ENCODE peak calls at places on chromosomes 3 and 15, in four cellular contexts. One of them, this sample, is unnamed.

GRCh38 chr3:127820871-127821853 is 1.2 kb downstream of the MGLL start:
- DNase-seq in lower lobe of right lung: peak; percentile 70
- DNase-seq in lung microvascular endothelial cell: peak; percentile 71
- DNase-seq in stimulated activated CD8-positive, alpha-beta memory T cell treated with anti-CD3 and anti-CD28 coated beads, Interleukin-4, amount 100 ng/mL, for 1 hour: no peak
- DNase-seq in this sample: no peak

GRCh38 chr3:177602601-177603136 is 405.4 kb upstream of the TBL1XR1 start:
- DNase-seq in lung microvascular endothelial cell: no peak
- DNase-seq in stimulated activated CD8-positive, alpha-beta memory T cell treated with anti-CD3 and anti-CD28 coated beads, Interleukin-4, amount 100 ng/mL, for 1 hour: no peak
- DNase-seq in lower lobe of right lung: no peak
- DNase-seq in this sample: no peak

GRCh38 chr3:152322756-152323155 is 54.0 kb downstream of the MBNL1 start:
- DNase-seq in stimulated activated CD8-positive, alpha-beta memory T cell treated with anti-CD3 and anti-CD28 coated beads, Interleukin-4, amount 100 ng/mL, for 1 hour: no peak
- DNase-seq in lung microvascular endothelial cell: peak; percentile 57
- DNase-seq in lower lobe of right lung: no peak
- DNase-seq in this sample: no peak

GRCh38 chr15:82110144-82110543 is 64.3 kb upstream of the MEX3B start:
- DNase-seq in lung microvascular endothelial cell: no peak
- DNase-seq in lower lobe of right lung: no peak
- DNase-seq in stimulated activated CD8-positive, alpha-beta memory T cell treated with anti-CD3 and anti-CD28 coated beads, Interleukin-4, amount 100 ng/mL, for 1 hour: no peak
- DNase-seq in this sample: no peak

GRCh38 chr15:100890059-100890720 is 10.6 kb downstream of the ALDH1A3 start:
- DNase-seq in lower lobe of right lung: no peak
- DNase-seq in lung microvascular endothelial cell: no peak
- DNase-seq in stimulated activated CD8-positive, alpha-beta memory T cell treated with anti-CD3 and anti-CD28 coated beads, Interleukin-4, amount 100 ng/mL, for 1 hour: no peak
- DNase-seq in this sample: no peak

GRCh38 chr15:95888762-95889161 is 441.7 kb upstream of the NR2F2 start:
- DNase-seq in lower lobe of right lung: no peak
- DNase-seq in lung microvascular endothelial cell: no peak
- DNase-seq in stimulated activated CD8-positive, alpha-beta memory T cell treated with anti-CD3 and anti-CD28 coated beads, Interleukin-4, amount 100 ng/mL, for 1 hour: no peak
- DNase-seq in this sample: no peak

GRCh38 chr3:28556195-28556594 is 207.6 kb upstream of the AZI2 start:
- DNase-seq in stimulated activated CD8-positive, alpha-beta memory T cell treated with anti-CD3 and anti-CD28 coated beads, Interleukin-4, amount 100 ng/mL, for 1 hour: no peak
- DNase-seq in lung microvascular endothelial cell: no peak
- DNase-seq in lower lobe of right lung: no peak
- DNase-seq in this sample: no peak

GRCh38 chr3:122100591-122101491 is 45.7 kb downstream of the CD86 start:
- DNase-seq in lower lobe of right lung: no peak
- DNase-seq in stimulated activated CD8-positive, alpha-beta memory T cell treated with anti-CD3 and anti-CD28 coated beads, Interleukin-4, amount 100 ng/mL, for 1 hour: no peak
- DNase-seq in lung microvascular endothelial cell: no peak
- DNase-seq in this sample: no peak

GRCh38 chr15:85772668-85773067 is 22.1 kb downstream of the KLHL25 start:
- DNase-seq in lower lobe of right lung: no peak
- DNase-seq in stimulated activated CD8-positive, alpha-beta memory T cell treated with anti-CD3 and anti-CD28 coated beads, Interleukin-4, amount 100 ng/mL, for 1 hour: no peak
- DNase-seq in lung microvascular endothelial cell: no peak
- DNase-seq in this sample: no peak

GRCh38 chr3:119781330-119782198 is at the start of gene NR1I2:
- DNase-seq in lower lobe of right lung: no peak
- DNase-seq in stimulated activated CD8-positive, alpha-beta memory T cell treated with anti-CD3 and anti-CD28 coated beads, Interleukin-4, amount 100 ng/mL, for 1 hour: no peak
- DNase-seq in lung microvascular endothelial cell: no peak
- DNase-seq in this sample: no peak

GRCh38 chr15:84822774-84823579 is 5.8 kb downstream of the ALPK3 start:
- DNase-seq in lung microvascular endothelial cell: no peak
- DNase-seq in lower lobe of right lung: no peak
- DNase-seq in stimulated activated CD8-positive, alpha-beta memory T cell treated with anti-CD3 and anti-CD28 coated beads, Interleukin-4, amount 100 ng/mL, for 1 hour: no peak
- DNase-seq in this sample: no peak

GRCh38 chr3:71659758-71660666 is 65.2 kb downstream of the EIF4E3 start:
- DNase-seq in lower lobe of right lung: no peak
- DNase-seq in stimulated activated CD8-positive, alpha-beta memory T cell treated with anti-CD3 and anti-CD28 coated beads, Interleukin-4, amount 100 ng/mL, for 1 hour: no peak
- DNase-seq in lung microvascular endothelial cell: no peak
- DNase-seq in this sample: no peak

GRCh38 chr15:70227122-70227521 is 129.4 kb upstream of the TLE3 start:
- DNase-seq in lung microvascular endothelial cell: no peak
- DNase-seq in stimulated activated CD8-positive, alpha-beta memory T cell treated with anti-CD3 and anti-CD28 coated beads, Interleukin-4, amount 100 ng/mL, for 1 hour: no peak
- DNase-seq in lower lobe of right lung: no peak
- DNase-seq in this sample: no peak

GRCh38 chr3:178658694-178659315 is 122.6 kb downstream of the KCNMB2 start:
- DNase-seq in lung microvascular endothelial cell: no peak
- DNase-seq in stimulated activated CD8-positive, alpha-beta memory T cell treated with anti-CD3 and anti-CD28 coated beads, Interleukin-4, amount 100 ng/mL, for 1 hour: no peak
- DNase-seq in lower lobe of right lung: no peak
- DNase-seq in this sample: no peak

GRCh38 chr3:160667452-160667851 is 9.5 kb upstream of the ARL14 start:
- DNase-seq in lung microvascular endothelial cell: no peak
- DNase-seq in lower lobe of right lung: no peak
- DNase-seq in stimulated activated CD8-positive, alpha-beta memory T cell treated with anti-CD3 and anti-CD28 coated beads, Interleukin-4, amount 100 ng/mL, for 1 hour: no peak
- DNase-seq in this sample: no peak

GRCh38 chr3:43785551-43785950 is 94.8 kb downstream of the ABHD5 start:
- DNase-seq in stimulated activated CD8-positive, alpha-beta memory T cell treated with anti-CD3 and anti-CD28 coated beads, Interleukin-4, amount 100 ng/mL, for 1 hour: no peak
- DNase-seq in lung microvascular endothelial cell: no peak
- DNase-seq in lower lobe of right lung: no peak
- DNase-seq in this sample: no peak

GRCh38 chr3:126125341-126125740 is 41.4 kb upstream of the SLC41A3 start:
- DNase-seq in lung microvascular endothelial cell: no peak
- DNase-seq in lower lobe of right lung: peak; percentile 18
- DNase-seq in stimulated activated CD8-positive, alpha-beta memory T cell treated with anti-CD3 and anti-CD28 coated beads, Interleukin-4, amount 100 ng/mL, for 1 hour: no peak
- DNase-seq in this sample: no peak

GRCh38 chr15:62545392-62546227 is 380.5 kb upstream of the C2CD4B start:
- DNase-seq in stimulated activated CD8-positive, alpha-beta memory T cell treated with anti-CD3 and anti-CD28 coated beads, Interleukin-4, amount 100 ng/mL, for 1 hour: no peak
- DNase-seq in lung microvascular endothelial cell: no peak
- DNase-seq in lower lobe of right lung: no peak
- DNase-seq in this sample: no peak

GRCh38 chr15:68328485-68328884 is 50.9 kb downstream of the FEM1B start:
- DNase-seq in lung microvascular endothelial cell: no peak
- DNase-seq in lower lobe of right lung: no peak
- DNase-seq in stimulated activated CD8-positive, alpha-beta memory T cell treated with anti-CD3 and anti-CD28 coated beads, Interleukin-4, amount 100 ng/mL, for 1 hour: no peak
- DNase-seq in this sample: no peak

GRCh38 chr3:8663177-8664061 is 18.8 kb upstream of the SSUH2 start:
- DNase-seq in stimulated activated CD8-positive, alpha-beta memory T cell treated with anti-CD3 and anti-CD28 coated beads, Interleukin-4, amount 100 ng/mL, for 1 hour: no peak
- DNase-seq in lower lobe of right lung: no peak
- DNase-seq in lung microvascular endothelial cell: peak; percentile 81
- DNase-seq in this sample: no peak

GRCh38 chr3:119294402-119294888 is 262 bp downstream of the ARHGAP31 start:
- DNase-seq in stimulated activated CD8-positive, alpha-beta memory T cell treated with anti-CD3 and anti-CD28 coated beads, Interleukin-4, amount 100 ng/mL, for 1 hour: peak; percentile 35
- DNase-seq in lung microvascular endothelial cell: peak; percentile 40
- DNase-seq in lower lobe of right lung: peak; percentile 86
- DNase-seq in this sample: peak; percentile 57

GRCh38 chr3:46184469-46184868 is 23.6 kb downstream of the CCR1 start:
- DNase-seq in lower lobe of right lung: no peak
- DNase-seq in stimulated activated CD8-positive, alpha-beta memory T cell treated with anti-CD3 and anti-CD28 coated beads, Interleukin-4, amount 100 ng/mL, for 1 hour: no peak
- DNase-seq in lung microvascular endothelial cell: no peak
- DNase-seq in this sample: no peak

GRCh38 chr15:61195116-61196002 is 33.7 kb downstream of the RORA start:
- DNase-seq in lung microvascular endothelial cell: peak; percentile 69
- DNase-seq in stimulated activated CD8-positive, alpha-beta memory T cell treated with anti-CD3 and anti-CD28 coated beads, Interleukin-4, amount 100 ng/mL, for 1 hour: no peak
- DNase-seq in lower lobe of right lung: no peak
- DNase-seq in this sample: no peak

GRCh38 chr3:155070932-155071387 is 9.2 kb upstream of the MME start:
- DNase-seq in lower lobe of right lung: no peak
- DNase-seq in lung microvascular endothelial cell: peak; percentile 65
- DNase-seq in stimulated activated CD8-positive, alpha-beta memory T cell treated with anti-CD3 and anti-CD28 coated beads, Interleukin-4, amount 100 ng/mL, for 1 hour: no peak
- DNase-seq in this sample: no peak

GRCh38 chr3:139523718-139524117 is 15.8 kb downstream of the RBP1 start:
- DNase-seq in lower lobe of right lung: no peak
- DNase-seq in stimulated activated CD8-positive, alpha-beta memory T cell treated with anti-CD3 and anti-CD28 coated beads, Interleukin-4, amount 100 ng/mL, for 1 hour: no peak
- DNase-seq in lung microvascular endothelial cell: no peak
- DNase-seq in this sample: no peak

GRCh38 chr3:119240101-119240581 is 537 bp downstream of the B4GALT4 start:
- DNase-seq in stimulated activated CD8-positive, alpha-beta memory T cell treated with anti-CD3 and anti-CD28 coated beads, Interleukin-4, amount 100 ng/mL, for 1 hour: no peak
- DNase-seq in lung microvascular endothelial cell: no peak
- DNase-seq in lower lobe of right lung: no peak
- DNase-seq in this sample: no peak

GRCh38 chr15:70781236-70781635 is 17.9 kb upstream of the UACA start:
- DNase-seq in lung microvascular endothelial cell: no peak
- DNase-seq in lower lobe of right lung: no peak
- DNase-seq in stimulated activated CD8-positive, alpha-beta memory T cell treated with anti-CD3 and anti-CD28 coated beads, Interleukin-4, amount 100 ng/mL, for 1 hour: no peak
- DNase-seq in this sample: no peak

GRCh38 chr3:127038476-127038875 is 55.6 kb downstream of the PLXNA1 start:
- DNase-seq in lung microvascular endothelial cell: no peak
- DNase-seq in lower lobe of right lung: peak; percentile 37
- DNase-seq in stimulated activated CD8-positive, alpha-beta memory T cell treated with anti-CD3 and anti-CD28 coated beads, Interleukin-4, amount 100 ng/mL, for 1 hour: no peak
- DNase-seq in this sample: no peak

GRCh38 chr15:96340611-96341464 is 10.3 kb downstream of the NR2F2 start:
- DNase-seq in lung microvascular endothelial cell: peak; percentile 74
- DNase-seq in lower lobe of right lung: peak; percentile 56
- DNase-seq in stimulated activated CD8-positive, alpha-beta memory T cell treated with anti-CD3 and anti-CD28 coated beads, Interleukin-4, amount 100 ng/mL, for 1 hour: no peak
- DNase-seq in this sample: no peak

GRCh38 chr15:85164841-85165466 is 183.3 kb downstream of the PDE8A start:
- DNase-seq in lung microvascular endothelial cell: peak; percentile 51
- DNase-seq in lower lobe of right lung: no peak
- DNase-seq in stimulated activated CD8-positive, alpha-beta memory T cell treated with anti-CD3 and anti-CD28 coated beads, Interleukin-4, amount 100 ng/mL, for 1 hour: no peak
- DNase-seq in this sample: no peak

GRCh38 chr3:81744366-81744765 is 17.1 kb downstream of the GBE1 start:
- DNase-seq in lung microvascular endothelial cell: peak; percentile 64
- DNase-seq in lower lobe of right lung: no peak
- DNase-seq in stimulated activated CD8-positive, alpha-beta memory T cell treated with anti-CD3 and anti-CD28 coated beads, Interleukin-4, amount 100 ng/mL, for 1 hour: no peak
- DNase-seq in this sample: no peak

GRCh38 chr3:60365360-60365759 is 885.9 kb downstream of the FHIT start:
- DNase-seq in lung microvascular endothelial cell: no peak
- DNase-seq in stimulated activated CD8-positive, alpha-beta memory T cell treated with anti-CD3 and anti-CD28 coated beads, Interleukin-4, amount 100 ng/mL, for 1 hour: no peak
- DNase-seq in lower lobe of right lung: no peak
- DNase-seq in this sample: no peak

GRCh38 chr3:112610121-112610520 is 30.8 kb downstream of the CCDC80 start:
- DNase-seq in lower lobe of right lung: no peak
- DNase-seq in stimulated activated CD8-positive, alpha-beta memory T cell treated with anti-CD3 and anti-CD28 coated beads, Interleukin-4, amount 100 ng/mL, for 1 hour: no peak
- DNase-seq in lung microvascular endothelial cell: no peak
- DNase-seq in this sample: no peak

GRCh38 chr3:179421500-179421899 is 29.8 kb downstream of the GNB4 start:
- DNase-seq in stimulated activated CD8-positive, alpha-beta memory T cell treated with anti-CD3 and anti-CD28 coated beads, Interleukin-4, amount 100 ng/mL, for 1 hour: no peak
- DNase-seq in lung microvascular endothelial cell: peak; percentile 64
- DNase-seq in lower lobe of right lung: no peak
- DNase-seq in this sample: no peak

GRCh38 chr3:129305592-129306091 is 27.0 kb downstream of the HMCES start:
- DNase-seq in stimulated activated CD8-positive, alpha-beta memory T cell treated with anti-CD3 and anti-CD28 coated beads, Interleukin-4, amount 100 ng/mL, for 1 hour: no peak
- DNase-seq in lower lobe of right lung: peak; percentile 94
- DNase-seq in lung microvascular endothelial cell: peak; percentile 61
- DNase-seq in this sample: no peak